ENCODE peak calls at places on chromosome 2, in nine cellular contexts. H is hepatocyte, Z is RWPE1, F is K562, K is fibroblast of mammary gland, N is GM12878, M is lower leg skin, T is mammary epithelial cell, U is GM06990. R is an unnamed sample.

GRCh38 chr2:169891593-169892298 is 64.5 kb downstream of the UBR3 start:
- DNase-seq in H (peak), Z (peak), F (peak), K (peak), N (no peak), M (no peak), T (peak), U (no peak), R (no peak)

GRCh38 chr2:66869076-66869475 is 434.2 kb downstream of the MEIS1 start:
- DNase-seq in H (no peak), Z (peak), F (no peak), K (peak), N (no peak), M (no peak), T (peak), U (no peak), R (no peak)

GRCh38 chr2:228658998-228659397 is 477.5 kb upstream of the SPHKAP start:
- DNase-seq in H (no peak), Z (no peak), F (no peak), K (peak), N (no peak), M (no peak), T (peak), U (no peak), R (no peak)

GRCh38 chr2:56325661-56326345 is 142.0 kb downstream of the CCDC85A start:
- DNase-seq in H (no peak), Z (no peak), F (no peak), K (no peak), N (no peak), M (no peak), T (no peak), U (no peak), R (no peak)

GRCh38 chr2:70468898-70469297 is 84.7 kb downstream of the TGFA start:
- DNase-seq in H (no peak), Z (no peak), F (no peak), K (no peak), N (no peak), M (no peak), T (no peak), U (no peak), R (no peak)

GRCh38 chr2:14501061-14501460 is 131.5 kb upstream of the LRATD1 start:
- DNase-seq in H (no peak), Z (no peak), F (no peak), K (no peak), N (no peak), M (no peak), T (no peak), U (no peak), R (no peak)

GRCh38 chr2:217049931-217050330 is 190.1 kb upstream of the TNP1 start:
- DNase-seq in H (no peak), Z (no peak), F (no peak), K (peak), N (no peak), M (no peak), T (no peak), U (no peak), R (no peak)

GRCh38 chr2:29615183-29615582 is 306.2 kb downstream of the ALK start:
- DNase-seq in H (no peak), Z (no peak), F (no peak), K (no peak), N (no peak), M (no peak), T (no peak), U (no peak), R (no peak)

GRCh38 chr2:236378851-236379250 is 114.6 kb upstream of the ASB18 start:
- DNase-seq in H (no peak), Z (no peak), F (no peak), K (no peak), N (no peak), M (no peak), T (no peak), U (no peak), R (no peak)

GRCh38 chr2:53202063-53202462 is 565.5 kb upstream of the CHAC2 start:
- DNase-seq in H (peak), Z (peak), F (no peak), K (peak), N (no peak), M (peak), T (peak), U (no peak), R (no peak)

GRCh38 chr2:313991-314390 is 26.1 kb upstream of the ALKAL2 start:
- DNase-seq in H (no peak), Z (no peak), F (no peak), K (no peak), N (no peak), M (no peak), T (no peak), U (no peak), R (no peak)

GRCh38 chr2:182248362-182248761 is 178.5 kb downstream of the PDE1A start:
- DNase-seq in H (no peak), Z (no peak), F (no peak), K (peak), N (no peak), M (no peak), T (no peak), U (peak), R (no peak)

GRCh38 chr2:55620123-55620779 is 2.8 kb upstream of the PPP4R3B start:
- DNase-seq in H (no peak), Z (no peak), F (peak), K (peak), N (no peak), M (no peak), T (peak), U (no peak), R (no peak)

GRCh38 chr2:11563784-11564666 is 30.2 kb downstream of the GREB1 start:
- DNase-seq in H (no peak), Z (no peak), F (no peak), K (no peak), N (no peak), M (no peak), T (no peak), U (no peak), R (no peak)

GRCh38 chr2:239715606-239716005 is 309.5 kb downstream of the NDUFA10 start:
- DNase-seq in H (no peak), Z (no peak), F (no peak), K (no peak), N (no peak), M (no peak), T (no peak), U (no peak), R (peak)

GRCh38 chr2:20723543-20723942 is 56.6 kb downstream of the GDF7 start:
- DNase-seq in H (no peak), Z (no peak), F (no peak), K (no peak), N (no peak), M (no peak), T (no peak), U (no peak), R (no peak)

GRCh38 chr2:152452256-152452973 is 117.4 kb downstream of the FMNL2 start:
- DNase-seq in H (no peak), Z (no peak), F (no peak), K (no peak), N (no peak), M (no peak), T (no peak), U (no peak), R (no peak)

GRCh38 chr2:176464886-176465564 is 195.8 kb downstream of the MTX2 start:
- DNase-seq in H (no peak), Z (no peak), F (no peak), K (no peak), N (no peak), M (no peak), T (no peak), U (no peak), R (no peak)

GRCh38 chr2:21607568-21607967 is 483.8 kb downstream of the TDRD15 start:
- DNase-seq in H (no peak), Z (no peak), F (no peak), K (no peak), N (no peak), M (no peak), T (no peak), U (no peak), R (no peak)

GRCh38 chr2:156396126-156396525 is 40.1 kb upstream of the GPD2 start:
- DNase-seq in H (no peak), Z (no peak), F (no peak), K (no peak), N (peak), M (no peak), T (no peak), U (peak), R (no peak)

GRCh38 chr2:105800953-105801635 is 56.4 kb downstream of the NCK2 start:
- DNase-seq in H (no peak), Z (no peak), F (no peak), K (no peak), N (no peak), M (no peak), T (no peak), U (no peak), R (no peak)

GRCh38 chr2:20671736-20672080 is 4.8 kb downstream of the GDF7 start:
- DNase-seq in H (no peak), Z (no peak), F (no peak), K (no peak), N (no peak), M (no peak), T (no peak), U (no peak), R (no peak)

GRCh38 chr2:76625101-76625500 is 897.1 kb downstream of the LRRTM4 start:
- DNase-seq in H (no peak), Z (no peak), F (no peak), K (no peak), N (no peak), M (no peak), T (no peak), U (no peak), R (no peak)

DNA sequence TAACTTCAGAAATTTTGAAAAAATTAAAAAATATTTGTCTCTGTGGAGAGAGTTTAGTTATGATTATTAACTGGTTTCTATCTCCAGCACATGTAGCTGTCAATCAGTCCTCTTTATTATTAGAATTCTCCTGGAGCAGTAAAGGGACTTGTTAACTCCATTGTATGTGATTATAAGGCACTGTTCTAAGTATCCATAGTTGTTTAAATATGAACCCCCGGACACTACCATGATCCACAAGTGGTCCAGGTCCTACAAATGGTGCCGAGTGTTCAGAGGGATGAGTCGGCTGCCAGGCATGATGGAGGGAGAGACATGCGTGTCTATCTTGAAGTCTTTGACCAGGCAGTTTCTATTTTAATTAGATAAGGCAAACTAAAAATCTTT is 486 bp downstream of the CHRNA1 start:
- DNase-seq in H (no peak), Z (no peak), F (no peak), K (no peak), N (no peak), M (no peak), T (no peak), U (no peak), R (no peak)
- TF ChIP-seq CTCF in H (no peak), Z (no peak), F (no peak), K (no peak), N (no peak), M (no peak), T (no peak), U (no peak), R (no peak)

GRCh38 chr2:37837576-37838335 is 87.3 kb upstream of the RMDN2 start:
- DNase-seq in H (peak), Z (no peak), F (no peak), K (peak), N (no peak), M (no peak), T (no peak), U (no peak), R (no peak)
- TF ChIP-seq CTCF in H (no peak), Z (no peak), F (no peak), K (no peak), N (no peak), M (no peak), T (no peak), U (no peak), R (no peak)

GRCh38 chr2:107621186-107621835 is 205.4 kb upstream of the RGPD4 start:
- DNase-seq in H (no peak), Z (no peak), F (no peak), K (no peak), N (no peak), M (no peak), T (no peak), U (no peak), R (no peak)

GRCh38 chr2:107627926-107628325 is 198.8 kb upstream of the RGPD4 start:
- DNase-seq in H (no peak), Z (no peak), F (no peak), K (no peak), N (no peak), M (no peak), T (no peak), U (no peak), R (no peak)

GRCh38 chr2:107625982-107626381 is 200.7 kb upstream of the RGPD4 start:
- DNase-seq in H (no peak), Z (no peak), F (no peak), K (no peak), N (no peak), M (no peak), T (no peak), U (no peak), R (no peak)

GRCh38 chr2:107622741-107623310 is 203.9 kb upstream of the RGPD4 start:
- DNase-seq in H (no peak), Z (no peak), F (no peak), K (no peak), N (no peak), M (no peak), T (no peak), U (no peak), R (no peak)

DNA sequence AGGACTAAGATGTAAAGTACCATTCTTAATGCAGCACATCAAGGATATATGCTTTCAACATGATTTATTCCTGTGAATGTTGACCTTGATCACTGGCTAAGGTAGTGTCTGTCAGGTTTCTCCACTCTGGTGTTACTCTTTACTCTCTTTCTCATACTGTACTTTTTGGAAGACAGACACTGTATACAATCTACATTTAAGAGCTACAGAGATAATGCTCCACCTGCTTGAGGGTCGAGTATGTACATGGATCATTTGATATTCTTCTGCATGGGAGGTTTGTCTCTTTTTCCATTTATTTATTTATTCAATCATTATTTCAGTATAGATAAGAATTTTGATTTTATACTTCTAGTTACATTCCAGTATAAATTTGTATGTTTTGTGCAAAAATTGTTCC is 199.5 kb upstream of the RGPD4 start:
- DNase-seq in H (no peak), Z (no peak), F (no peak), K (no peak), N (no peak), M (no peak), T (no peak), U (no peak), R (no peak)
- TF ChIP-seq CTCF in H (no peak), Z (no peak), F (no peak), K (no peak), N (no peak), M (no peak), T (no peak), U (no peak), R (no peak)

GRCh38 chr2:234606906-234607305 is 110.0 kb upstream of the ARL4C start:
- DNase-seq in H (no peak), Z (no peak), F (no peak), K (no peak), N (no peak), M (no peak), T (no peak), U (no peak), R (no peak)

GRCh38 chr2:234608946-234609345 is 112.1 kb upstream of the ARL4C start:
- DNase-seq in H (no peak), Z (no peak), F (no peak), K (no peak), N (no peak), M (no peak), T (no peak), U (no peak), R (no peak)

GRCh38 chr2:234607691-234608090 is 110.8 kb upstream of the ARL4C start:
- DNase-seq in H (no peak), Z (no peak), F (no peak), K (no peak), N (no peak), M (no peak), T (no peak), U (no peak), R (no peak)

GRCh38 chr2:234603619-234604018 is 106.7 kb upstream of the ARL4C start:
- DNase-seq in H (no peak), Z (no peak), F (peak), K (no peak), N (no peak), M (no peak), T (no peak), U (no peak), R (no peak)
- TF ChIP-seq CTCF in H (no peak), Z (no peak), F (no peak), K (no peak), N (no peak), M (no peak), T (no peak), U (no peak), R (no peak)

GRCh38 chr2:113198048-113198789 is 24.4 kb downstream of the PSD4 start:
- DNase-seq in H (no peak), Z (no peak), F (no peak), K (no peak), N (no peak), M (no peak), T (no peak), U (no peak), R (no peak)

GRCh38 chr2:113198790-113199612 is 25.2 kb downstream of the PSD4 start:
- DNase-seq in H (peak), Z (peak), F (no peak), K (peak), N (no peak), M (peak), T (peak), U (peak), R (peak)

GRCh38 chr2:113201496-113202304 is 27.9 kb downstream of the PSD4 start:
- DNase-seq in H (no peak), Z (no peak), F (no peak), K (no peak), N (no peak), M (no peak), T (no peak), U (no peak), R (no peak)

GRCh38 chr2:113200736-113201490 is 27.1 kb downstream of the PSD4 start:
- DNase-seq in H (no peak), Z (peak), F (no peak), K (no peak), N (no peak), M (no peak), T (peak), U (no peak), R (no peak)

GRCh38 chr2:113200236-113200635 is 26.5 kb downstream of the PSD4 start:
- DNase-seq in H (no peak), Z (no peak), F (no peak), K (no peak), N (no peak), M (no peak), T (no peak), U (no peak), R (no peak)
- TF ChIP-seq CTCF in H (no peak), Z (no peak), F (peak), K (no peak), N (no peak), M (no peak), T (no peak), U (no peak), R (no peak)

DNA sequence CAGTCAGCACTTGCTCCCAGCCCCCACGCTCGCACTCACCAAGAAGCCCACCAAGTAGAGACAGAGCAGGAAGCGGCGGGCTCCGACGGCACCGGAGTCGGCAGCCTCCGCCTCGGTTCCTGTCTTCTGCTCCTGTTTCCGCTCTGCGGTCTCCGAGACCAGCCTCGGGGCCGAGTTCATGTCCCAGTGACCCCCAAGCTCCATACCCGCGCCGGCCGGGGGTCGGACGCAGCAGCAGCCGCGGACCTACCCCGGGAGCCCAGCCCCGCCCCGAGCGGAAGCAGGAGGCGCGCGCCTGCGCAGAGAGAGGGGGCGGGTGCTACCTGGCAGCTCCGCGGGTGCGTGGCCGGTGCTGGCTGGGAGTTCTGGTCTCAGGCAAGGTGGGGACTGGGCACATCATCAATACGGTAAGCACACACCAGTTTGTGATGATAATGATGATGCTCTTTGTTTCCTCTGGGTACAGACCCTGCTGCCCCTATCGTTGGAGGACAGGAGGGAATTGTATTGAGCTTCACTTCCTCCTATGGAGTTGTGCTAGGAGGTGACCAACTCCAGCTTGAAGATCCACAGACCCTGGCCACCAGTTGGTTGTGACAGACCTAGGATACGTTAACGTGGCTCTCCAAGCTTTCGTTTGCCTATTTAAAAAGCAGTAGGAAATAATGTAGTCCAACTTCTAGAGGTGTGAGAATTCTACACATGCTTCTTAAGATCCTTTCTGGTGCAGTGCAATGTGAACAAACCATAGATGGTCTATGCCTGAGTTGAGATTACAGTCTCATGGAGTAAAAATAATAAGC is 25.0 kb upstream of the TMEM182 start:
- DNase-seq in H (peak), Z (peak), F (peak), K (peak), N (no peak), M (peak), T (peak), U (peak), R (peak)
- TF ChIP-seq CTCF in H (no peak), Z (no peak), F (no peak), K (peak), N (no peak), M (no peak), T (peak), U (no peak), R (no peak)

GRCh38 chr2:58432491-58433166 is 191.5 kb upstream of the FANCL start:
- DNase-seq in H (peak), Z (no peak), F (no peak), K (no peak), N (no peak), M (no peak), T (no peak), U (no peak), R (no peak)
- TF ChIP-seq CTCF in H (no peak), Z (no peak), F (no peak), K (no peak), N (no peak), M (no peak), T (no peak), U (no peak), R (no peak)

DNA sequence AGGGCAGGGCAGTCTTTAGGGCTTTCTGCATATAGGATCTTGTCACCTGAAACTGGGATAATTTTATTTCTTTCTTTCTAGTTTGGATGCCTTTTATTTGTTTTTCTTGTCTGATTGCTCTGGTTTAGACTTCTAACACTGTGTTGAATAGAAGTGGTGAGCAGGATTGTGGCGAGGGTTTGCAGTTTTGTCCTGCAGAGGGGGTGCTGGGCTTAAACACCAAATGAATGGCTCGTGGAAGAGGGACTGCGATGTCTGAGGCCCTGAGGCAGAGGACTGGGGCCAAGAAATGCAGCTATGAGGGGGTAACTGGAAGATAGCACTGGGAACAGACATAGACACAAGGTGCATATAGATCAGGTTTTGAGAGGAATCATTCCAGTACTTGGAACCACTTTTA is 20.4 kb downstream of the UBE2F start:
- DNase-seq in H (no peak), Z (no peak), F (no peak), K (no peak), N (no peak), M (no peak), T (no peak), U (no peak), R (no peak)
- TF ChIP-seq CTCF in H (no peak), Z (no peak), F (no peak), K (no peak), N (no peak), M (no peak), T (peak), U (no peak), R (no peak)

R was measured in natural killer cell.